ENCODE peak calls at places on chromosomes 4 and X, in four cellular contexts. Y is H1, L is HepG2, N is K562. M is an unnamed sample.

GRCh38 chr4:177308125-177308524 is 1.5 kb upstream of the NEIL3 start:
- DNase-seq in Y (no peak), L (peak), N (no peak), M (peak)

GRCh38 chr4:87961993-87962791 is 13.3 kb upstream of the SPP1 start:
- DNase-seq in Y (no peak), L (no peak), N (peak), M (no peak)

GRCh38 chr4:1351854-1352633 is 5.0 kb downstream of the UVSSA start:
- DNase-seq in Y (peak), L (peak), N (peak), M (peak)

GRCh38 chr4:100118213-100118612 is 72.1 kb downstream of the DDIT4L start:
- DNase-seq in Y (no peak), L (no peak), N (no peak), M (no peak)

GRCh38 chr4:104749062-104749461 is 254.4 kb upstream of the CXXC4 start:
- DNase-seq in Y (no peak), L (no peak), N (no peak), M (no peak)

GRCh38 chrX:153460826-153461225 is 9.6 kb downstream of the HAUS7 start:
- DNase-seq in Y (no peak), L (peak), N (peak), M (peak)

GRCh38 chr4:26204911-26205368 is 115.9 kb upstream of the RBPJ start:
- DNase-seq in Y (no peak), L (no peak), N (no peak), M (no peak)

GRCh38 chrX:9874483-9874882 is 88.3 kb downstream of the SHROOM2 start:
- DNase-seq in Y (no peak), L (no peak), N (no peak), M (no peak)

GRCh38 chrX:149760965-149761364 is 12.9 kb upstream of the HSFX1 start:
- DNase-seq in Y (no peak), L (no peak), N (no peak), M (no peak)

GRCh38 chr4:157994863-157995262 is 178.0 kb downstream of the GASK1B start:
- DNase-seq in Y (no peak), L (peak), N (no peak), M (peak)

GRCh38 chr4:92163348-92163747 is 140.4 kb upstream of the GRID2 start:
- DNase-seq in Y (no peak), L (no peak), N (no peak), M (peak)

GRCh38 chr4:109729563-109730293 is at the start of gene PLA2G12A:
- DNase-seq in Y (peak), L (peak), N (peak), M (peak)

GRCh38 chr4:16693040-16693506 is 205.4 kb downstream of the LDB2 start:
- DNase-seq in Y (no peak), L (no peak), N (no peak), M (no peak)

GRCh38 chr4:124135409-124135813 is 577.1 kb downstream of the ANKRD50 start:
- DNase-seq in Y (no peak), L (no peak), N (no peak), M (no peak)

GRCh38 chr4:10296730-10297129 is 160.5 kb downstream of the ZNF518B start:
- DNase-seq in Y (no peak), L (no peak), N (no peak), M (no peak)

GRCh38 chr4:1167244-1167949 is 5.0 kb downstream of the SPON2 start:
- DNase-seq in Y (peak), L (peak), N (peak), M (peak)

GRCh38 chr4:40939826-40940225 is 190.1 kb downstream of the NSUN7 start:
- DNase-seq in Y (no peak), L (no peak), N (no peak), M (no peak)

GRCh38 chr4:133263082-133263481 is 114.0 kb downstream of the PCDH10 start:
- DNase-seq in Y (no peak), L (no peak), N (peak), M (no peak)

GRCh38 chr4:52873861-52874343 is 11.8 kb downstream of the RASL11B start:
- DNase-seq in Y (peak), L (peak), N (no peak), M (no peak)

GRCh38 chr4:122814426-122814825 is 12.2 kb upstream of the FGF2 start:
- DNase-seq in Y (no peak), L (no peak), N (no peak), M (no peak)

GRCh38 chrX:25020391-25021131 is 4.8 kb upstream of the ARX start:
- DNase-seq in Y (no peak), L (no peak), N (peak), M (no peak)

GRCh38 chr4:159177265-159178146 is 74.6 kb downstream of the RAPGEF2 start:
- DNase-seq in Y (no peak), L (no peak), N (no peak), M (no peak)

GRCh38 chrX:118570209-118570608 is 74.6 kb downstream of the DOCK11 start:
- DNase-seq in Y (no peak), L (no peak), N (no peak), M (no peak)

GRCh38 chrX:68634649-68635227 is 12.7 kb upstream of the STARD8 start:
- DNase-seq in Y (no peak), L (no peak), N (no peak), M (no peak)

GRCh38 chrX:38347136-38347535 is 5.3 kb upstream of the OTC start:
- DNase-seq in Y (no peak), L (no peak), N (no peak), M (no peak)

GRCh38 chrX:37677765-37678164 is 7.8 kb upstream of the XK start:
- DNase-seq in Y (no peak), L (no peak), N (no peak), M (no peak)

GRCh38 chrX:2701600-2701999 is 10.5 kb downstream of the CD99 start:
- DNase-seq in Y (no peak), L (no peak), N (no peak), M (no peak)

GRCh38 chr4:58163172-58163571 is 1053.0 kb upstream of the IGFBP7 start:
- DNase-seq in Y (no peak), L (no peak), N (no peak), M (no peak)

GRCh38 chr4:73713650-73714049 is 26.7 kb upstream of the CXCL8 start:
- DNase-seq in Y (no peak), L (no peak), N (no peak), M (no peak)

GRCh38 chrX:134933911-134934310 is 56.9 kb upstream of the SMIM10 start:
- DNase-seq in Y (no peak), L (no peak), N (peak), M (no peak)

GRCh38 chr4:36197501-36197900 is 46.8 kb downstream of the ARAP2 start:
- DNase-seq in Y (no peak), L (no peak), N (no peak), M (no peak)

GRCh38 chr4:74203467-74203866 is 45.5 kb downstream of the MTHFD2L start:
- DNase-seq in Y (no peak), L (no peak), N (no peak), M (no peak)

GRCh38 chrX:78945186-78945912 is at the start of gene P2RY10:
- DNase-seq in Y (no peak), L (no peak), N (no peak), M (no peak)

GRCh38 chr4:183255487-183255886 is 64.6 kb downstream of the CLDN22 start:
- DNase-seq in Y (no peak), L (no peak), N (no peak), M (no peak)

GRCh38 chr4:141761926-141762325 is 125.5 kb downstream of the IL15 start:
- DNase-seq in Y (no peak), L (no peak), N (no peak), M (no peak)

GRCh38 chr4:153010137-153010536 is 74.0 kb downstream of the FHDC1 start:
- DNase-seq in Y (no peak), L (no peak), N (no peak), M (no peak)

GRCh38 chr4:173171098-173171497 is 2.5 kb downstream of the GALNT7 start:
- DNase-seq in Y (no peak), L (peak), N (peak), M (peak)

GRCh38 chr4:55181606-55182005 is 56.2 kb upstream of the KDR start:
- DNase-seq in Y (no peak), L (no peak), N (no peak), M (no peak)

GRCh38 chrX:84170931-84171330 is 17.1 kb downstream of the RPS6KA6 start:
- DNase-seq in Y (no peak), L (no peak), N (no peak), M (no peak)

GRCh38 chr4:90234916-90235547 is 107.8 kb downstream of the CCSER1 start:
- DNase-seq in Y (no peak), L (no peak), N (no peak), M (no peak)

DNA sequence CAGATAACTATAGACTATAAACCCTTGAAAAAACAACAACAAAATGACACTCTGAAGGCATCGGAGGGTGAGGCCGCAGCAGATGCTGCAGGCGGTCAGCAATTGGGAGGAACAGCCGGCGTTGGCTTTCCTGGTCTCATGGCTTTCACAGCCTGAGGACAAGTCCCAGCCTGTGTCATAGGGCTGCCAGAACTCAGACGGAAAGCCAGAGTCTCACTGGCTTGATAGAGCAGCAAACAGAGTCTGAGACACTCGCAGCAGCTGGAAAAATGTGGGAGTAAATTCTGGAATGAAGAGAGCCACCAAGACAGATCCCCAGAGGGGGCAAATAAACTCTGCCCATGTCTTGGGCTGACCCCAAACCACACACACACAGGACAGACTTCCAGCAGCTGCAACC is 86.3 kb downstream of the PPP2R2C start:
- DNase-seq in Y (no peak), L (no peak), N (no peak), M (no peak)
- TF ChIP-seq MAFK in Y (no peak), L (no peak), N (no peak), M (no peak)

GRCh38 chr4:44632089-44632488 is 19.3 kb downstream of the YIPF7 start:
- DNase-seq in Y (no peak), L (no peak), N (no peak), M (no peak)

GRCh38 chr4:44638091-44638490 is 13.3 kb downstream of the YIPF7 start:
- DNase-seq in Y (no peak), L (no peak), N (no peak), M (no peak)

GRCh38 chr4:44629280-44629866 is 22.1 kb downstream of the YIPF7 start:
- DNase-seq in Y (peak), L (peak), N (peak), M (peak)

GRCh38 chr4:44632733-44633132 is 18.7 kb downstream of the YIPF7 start:
- DNase-seq in Y (no peak), L (no peak), N (no peak), M (no peak)
- TF ChIP-seq CHD2 in Y (no peak), L (no peak), N (no peak), M (no peak)

GRCh38 chrX:154603438-154604430 is 15.3 kb downstream of the CTAG1B start:
- DNase-seq in Y (no peak), L (no peak), N (no peak), M (peak)

GRCh38 chrX:154602226-154602625 is 16.9 kb downstream of the CTAG1B start:
- DNase-seq in Y (no peak), L (no peak), N (no peak), M (no peak)

GRCh38 chrX:154602766-154603437 is 16.2 kb downstream of the CTAG1B start:
- DNase-seq in Y (no peak), L (no peak), N (no peak), M (no peak)

GRCh38 chrX:154607370-154607769 is 11.7 kb downstream of the CTAG1B start:
- DNase-seq in Y (no peak), L (peak), N (no peak), M (no peak)

GRCh38 chrX:154605566-154605965 is 13.5 kb downstream of the CTAG1B start:
- DNase-seq in Y (no peak), L (no peak), N (no peak), M (no peak)
- TF ChIP-seq MAFK in Y (no peak), L (no peak), N (no peak), M (no peak)

GRCh38 chr4:68021185-68021584 is 57.9 kb upstream of the TMPRSS11A start:
- DNase-seq in Y (no peak), L (no peak), N (peak), M (no peak)
- TF ChIP-seq CHD2 in Y (no peak), L (no peak), N (no peak), M (no peak)

GRCh38 chr4:3729188-3729884 is 36.8 kb upstream of the ADRA2C start:
- DNase-seq in Y (no peak), L (no peak), N (no peak), M (no peak)
- TF ChIP-seq MAFK in Y (no peak), L (no peak), N (no peak), M (no peak)

GRCh38 chrX:151701531-151701930 is 6.3 kb downstream of the PRRG3 start:
- DNase-seq in Y (no peak), L (no peak), N (no peak), M (no peak)

GRCh38 chrX:151704023-151704663 is 8.9 kb downstream of the PRRG3 start:
- DNase-seq in Y (no peak), L (no peak), N (no peak), M (no peak)

GRCh38 chrX:151702741-151703352 is 7.6 kb downstream of the PRRG3 start:
- DNase-seq in Y (no peak), L (no peak), N (no peak), M (no peak)

GRCh38 chrX:151702021-151702714 is 6.9 kb downstream of the PRRG3 start:
- DNase-seq in Y (no peak), L (no peak), N (no peak), M (no peak)

DNA sequence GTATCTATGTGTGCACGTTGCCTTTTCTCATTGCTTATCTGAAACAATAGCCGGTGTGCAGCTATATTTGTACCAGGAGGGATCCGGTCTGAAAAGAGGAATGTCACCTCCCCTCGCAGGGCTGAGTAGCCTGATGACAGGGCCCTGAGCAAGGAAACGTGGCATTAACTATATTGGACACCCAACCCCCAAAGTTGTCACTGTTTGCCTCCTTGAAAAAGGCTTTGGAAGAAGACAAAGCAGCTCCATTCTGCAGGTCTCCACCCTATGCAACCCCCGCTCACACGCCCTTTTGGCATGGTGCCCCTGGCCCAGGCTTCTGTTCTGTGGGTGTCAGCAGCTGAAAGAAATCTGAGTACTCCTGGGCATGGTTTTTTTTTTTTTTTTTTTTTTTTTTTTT is 8.2 kb downstream of the PRRG3 start:
- DNase-seq in Y (no peak), L (no peak), N (no peak), M (no peak)
- TF ChIP-seq CHD2 in Y (no peak), L (no peak), N (no peak), M (no peak)

GRCh38 chr4:138772366-138772765 is 243.2 kb upstream of the NOCT start:
- DNase-seq in Y (no peak), L (no peak), N (no peak), M (no peak)
- TF ChIP-seq MAFK in Y (no peak), L (no peak), N (no peak), M (no peak)

GRCh38 chr4:29770627-29771026 is 949.5 kb upstream of the PCDH7 start:
- DNase-seq in Y (no peak), L (no peak), N (no peak), M (no peak)
- TF ChIP-seq CHD2 in Y (no peak), L (no peak), N (no peak), M (no peak)